ENCODE peak calls at places on chromosomes 12 and 14, in four cellular contexts. J is MCF 10A; E is upper lobe of left lung; L is stimulated activated naive CD8-positive, alpha-beta T cell treated with anti-CD3 and anti-CD28 coated beads, Interleukin-15, Interleukin-2, amounts not matched to agents 100 U/mL and 50 U/mL, for 24 hours. X is an unnamed sample.

GRCh38 chr14:50524071-50524470 is 8.3 kb downstream of the MAP4K5 start:
- DNase-seq in L (no peak), J (no peak), E (no peak), X (no peak)

GRCh38 chr12:95495433-95495832 is 21.5 kb downstream of the METAP2 start:
- DNase-seq in E (no peak), J (no peak), L (no peak), X (no peak)

GRCh38 chr14:99522457-99522891 is 41.3 kb downstream of the CCNK start:
- DNase-seq in L (no peak), E (no peak), J (no peak), X (no peak)

GRCh38 chr12:29350080-29350479 is 30.9 kb downstream of the ERGIC2 start:
- DNase-seq in J (peak; percentile 55), E (no peak), L (no peak), X (peak; percentile 29)

GRCh38 chr12:26564391-26564790 is 268.6 kb downstream of the ITPR2 start:
- DNase-seq in L (no peak), E (no peak), J (no peak), X (no peak)

GRCh38 chr14:67251573-67252226 is 10.5 kb downstream of the PALS1 start:
- DNase-seq in J (no peak), E (no peak), L (no peak), X (peak; percentile 56)

GRCh38 chr14:71711619-71712018 is 220.6 kb upstream of the RGS6 start:
- DNase-seq in E (no peak), L (no peak), J (peak; percentile 76), X (peak; percentile 81)

GRCh38 chr12:68808388-68809189 is 612 bp downstream of the MDM2 start:
- DNase-seq in J (peak; percentile 98), L (peak; percentile 82), E (peak; percentile 85), X (peak; percentile 99)

X was measured in mammary epithelial cell.